ENCODE peak calls at places on chromosomes 4 and X, in six cellular contexts. P is iPS-NIHi11; O is Karpas-422; S is neural crest cell; Q is NK-92 treated with Interleukin-12 subunit alpha and Interleukin-12 subunit beta, amount 100 ng/mL, for 24 hours; X is kidney. D is an unnamed sample.

GRCh38 chr4:38856524-38857337 is at the start of gene TLR6:
- DNase-seq in P (peak; percentile 49), O (peak; percentile 97), S (peak; percentile 54), Q (peak; percentile 17), X (no peak), D (no peak)

GRCh38 chrX:69119122-69119521 is 46.1 kb downstream of the PJA1 start:
- DNase-seq in P (peak; percentile 44), O (no peak), S (no peak), Q (no peak), X (no peak), D (no peak)

GRCh38 chr4:141541851-141542250 is 94.5 kb upstream of the IL15 start:
- DNase-seq in P (no peak), O (no peak), S (no peak), Q (no peak), X (no peak), D (peak; percentile 33)

GRCh38 chrX:103904301-103904700 is 58.1 kb upstream of the TMSB15B start:
- DNase-seq in P (no peak), O (no peak), S (no peak), Q (no peak), X (no peak), D (no peak)

GRCh38 chr4:168917150-168917779 is 92.8 kb downstream of the CBR4 start:
- DNase-seq in P (peak; percentile 26), O (peak; percentile 59), S (no peak), Q (no peak), X (no peak), D (no peak)

GRCh38 chrX:145549476-145549875 is 268.2 kb upstream of the SLITRK2 start:
- DNase-seq in P (no peak), O (peak; percentile 73), S (no peak), Q (no peak), X (no peak), D (no peak)

GRCh38 chr4:183920512-183920911 is 15.4 kb downstream of the STOX2 start:
- DNase-seq in P (no peak), O (peak; percentile 50), S (no peak), Q (no peak), X (no peak), D (no peak)

GRCh38 chr4:140675599-140676231 is 80.5 kb downstream of the TBC1D9 start:
- DNase-seq in P (no peak), O (no peak), S (no peak), Q (peak; percentile 13), X (no peak), D (no peak)

GRCh38 chrX:21373637-21374162 is 518 bp upstream of the CNKSR2 start:
- DNase-seq in P (no peak), O (no peak), S (no peak), Q (no peak), X (peak; percentile 75), D (no peak)

GRCh38 chrX:84340981-84341380 is 153.0 kb upstream of the RPS6KA6 start:
- DNase-seq in P (no peak), O (no peak), S (no peak), Q (no peak), X (no peak), D (no peak)

GRCh38 chr4:189664693-189665250 is 275.9 kb upstream of the FRG1 start:
- DNase-seq in P (no peak), O (no peak), S (no peak), Q (no peak), X (no peak), D (no peak)

GRCh38 chr4:40502220-40502619 is 127.4 kb downstream of the RBM47 start:
- DNase-seq in P (no peak), O (no peak), S (no peak), Q (no peak), X (no peak), D (no peak)

GRCh38 chr4:26964512-26964911 is 103.9 kb downstream of the STIM2 start:
- DNase-seq in P (no peak), O (no peak), S (no peak), Q (no peak), X (no peak), D (no peak)

GRCh38 chr4:20074450-20074849 is 177.3 kb upstream of the SLIT2 start:
- DNase-seq in P (no peak), O (no peak), S (no peak), Q (no peak), X (no peak), D (no peak)

GRCh38 chrX:111719426-111720210 is 38.6 kb downstream of the ALG13 start:
- DNase-seq in P (no peak), O (peak; percentile 62), S (no peak), Q (no peak), X (no peak), D (no peak)

GRCh38 chr4:135353008-135353407 is 1151.4 kb upstream of the PABPC4L start:
- DNase-seq in P (no peak), O (no peak), S (no peak), Q (no peak), X (no peak), D (no peak)

GRCh38 chr4:7128651-7129050 is 60.8 kb upstream of the GRPEL1 start:
- DNase-seq in P (no peak), O (no peak), S (no peak), Q (no peak), X (no peak), D (no peak)

GRCh38 chrX:129522184-129523059 is 868 bp downstream of the SMARCA1 start:
- DNase-seq in P (peak; percentile 70), O (no peak), S (peak; percentile 46), Q (no peak), X (peak; percentile 81), D (peak; percentile 44)

GRCh38 chrX:150223176-150224015 is 139.7 kb upstream of the MAMLD1 start:
- DNase-seq in P (no peak), O (no peak), S (no peak), Q (no peak), X (no peak), D (no peak)

GRCh38 chr4:57137261-57137660 is 27.1 kb upstream of the IGFBP7 start:
- DNase-seq in P (no peak), O (no peak), S (no peak), Q (no peak), X (no peak), D (no peak)